ENCODE peak calls at places on chromosomes 1 and 21, in four cellular contexts. K is GM23338, U is lung, S is fibroblast of lung. Q is an unnamed sample. For H3K4me1, the result is how much of the 10 kb centered on the place peaks cover.

GRCh38 chr1:76268341-76268740 is 193.8 kb downstream of the ST6GALNAC3 start:
- DNase-seq in K (no peak), U (no peak), S (peak), Q (no peak)

GRCh38 chr1:90381598-90381997 is 335.5 kb downstream of the BARHL2 start:
- DNase-seq in K (no peak), U (no peak), S (no peak), Q (no peak)

GRCh38 chr1:36238433-36238832 is 14.2 kb downstream of the THRAP3 start:
- DNase-seq in K (no peak), U (no peak), S (peak), Q (no peak)

GRCh38 chr1:8439015-8439702 is 121.2 kb downstream of the SLC45A1 start:
- DNase-seq in K (peak), U (peak), S (peak), Q (peak)

GRCh38 chr1:210618379-210618778 is 289.7 kb downstream of the HHAT start:
- DNase-seq in K (no peak), U (no peak), S (no peak), Q (no peak)

GRCh38 chr1:160124709-160125478 is 9.3 kb downstream of the ATP1A2 start:
- DNase-seq in K (no peak), U (peak), S (peak), Q (no peak)

GRCh38 chr1:147700042-147700711 is 29.9 kb upstream of the ACP6 start:
- DNase-seq in K (peak), U (peak), S (peak), Q (peak)

GRCh38 chr1:19643113-19643512 is 998 bp upstream of the NBL1 start:
- DNase-seq in K (no peak), U (no peak), S (peak), Q (peak)

GRCh38 chr1:33047839-33048305 is 11.2 kb upstream of the AK2 start:
- DNase-seq in K (no peak), U (no peak), S (peak), Q (no peak)

GRCh38 chr1:109620396-109620817 is 770 bp downstream of the AMPD2 start:
- DNase-seq in K (no peak), U (no peak), S (peak), Q (no peak)

GRCh38 chr1:30589083-30589482 is 134.3 kb downstream of the MATN1 start:
- DNase-seq in K (no peak), U (peak), S (no peak), Q (no peak)

GRCh38 chr1:204697893-204698292 is 12.4 kb upstream of the LRRN2 start:
- DNase-seq in K (no peak), U (no peak), S (no peak), Q (peak)

GRCh38 chr1:186022184-186022583 is 288.0 kb downstream of the HMCN1 start:
- DNase-seq in K (no peak), U (no peak), S (no peak), Q (no peak)

GRCh38 chr1:84721152-84721551 is 30.9 kb upstream of the SSX2IP start:
- DNase-seq in K (no peak), U (no peak), S (peak), Q (no peak)

GRCh38 chr1:146034976-146035469 is 13.5 kb upstream of the HJV start:
- DNase-seq in K (peak), U (no peak), S (no peak), Q (no peak)

GRCh38 chr1:1203561-1204424 is 2.6 kb downstream of the TNFRSF18 start:
- DNase-seq in K (no peak), U (no peak), S (no peak), Q (no peak)

GRCh38 chr1:229129306-229130027 is 141.4 kb upstream of the RAB4A start:
- DNase-seq in K (no peak), U (no peak), S (no peak), Q (no peak)

GRCh38 chr1:168430348-168430747 is 113.4 kb downstream of the XCL2 start:
- DNase-seq in K (no peak), U (no peak), S (no peak), Q (no peak)

GRCh38 chr1:36457691-36458090 is 6.5 kb downstream of the MRPS15 start:
- DNase-seq in K (no peak), U (no peak), S (no peak), Q (no peak)

GRCh38 chr1:97385536-97385935 is 535.3 kb downstream of the DPYD start:
- DNase-seq in K (no peak), U (no peak), S (peak), Q (no peak)

GRCh38 chr1:151371744-151372410 is 628 bp downstream of the SELENBP1 start:
- DNase-seq in K (no peak), U (peak), S (peak), Q (no peak)

GRCh38 chr1:84869750-84870149 is 23.3 kb downstream of the LPAR3 start:
- DNase-seq in K (no peak), U (no peak), S (peak), Q (no peak)

GRCh38 chr1:178388398-178389161 is 108.2 kb downstream of the CLEC20A start:
- DNase-seq in K (no peak), U (no peak), S (peak), Q (no peak)

GRCh38 chr1:203124011-203124410 is 3.5 kb upstream of the ADORA1 start:
- DNase-seq in K (no peak), U (no peak), S (no peak), Q (no peak)

GRCh38 chr1:110879758-110880606 is 7.0 kb downstream of the CD53 start:
- DNase-seq in K (no peak), U (peak), S (no peak), Q (no peak)

GRCh38 chr1:169250022-169250421 is 117.6 kb downstream of the NME7 start:
- DNase-seq in K (no peak), U (no peak), S (peak), Q (no peak)

GRCh38 chr1:12368646-12369045 is 138.8 kb downstream of the VPS13D start:
- DNase-seq in K (no peak), U (no peak), S (no peak), Q (peak)

GRCh38 chr1:205600085-205600484 is 31.7 kb downstream of the ELK4 start:
- DNase-seq in K (no peak), U (no peak), S (peak), Q (no peak)

GRCh38 chr21:45304945-45305344 is 17.2 kb upstream of the POFUT2 start:
- DNase-seq in K (no peak), U (no peak), S (peak), Q (no peak)

GRCh38 chr1:159040206-159040605 is 30.5 kb downstream of the IFI16 start:
- DNase-seq in K (no peak), U (no peak), S (peak), Q (no peak)

GRCh38 chr1:198298653-198299052 is 141.9 kb downstream of the NEK7 start:
- DNase-seq in K (peak), U (no peak), S (peak), Q (no peak)

GRCh38 chr21:45593162-45594022 is 50.1 kb upstream of the PCBP3 start:
- DNase-seq in K (no peak), U (no peak), S (no peak), Q (no peak)

GRCh38 chr1:219798283-219799030 is 129.9 kb downstream of the SLC30A10 start:
- DNase-seq in K (no peak), U (no peak), S (peak), Q (no peak)

GRCh38 chr21:17498586-17498985 is 14.3 kb upstream of the CXADR start:
- DNase-seq in K (no peak), U (no peak), S (no peak), Q (peak)

GRCh38 chr1:24643362-24644346 is 552 bp downstream of the SRRM1 start:
- DNase-seq in K (peak), U (peak), S (peak), Q (peak)

GRCh38 chr1:64913361-64914015 is 52.9 kb downstream of the JAK1 start:
- DNase-seq in K (no peak), U (no peak), S (no peak), Q (no peak)

GRCh38 chr1:3659093-3659492 is 6.8 kb downstream of the TP73 start:
- DNase-seq in K (no peak), U (no peak), S (no peak), Q (no peak)

GRCh38 chr1:111571987-111572386 is 47.6 kb upstream of the RAP1A start:
- DNase-seq in K (peak), U (no peak), S (peak), Q (no peak)

DNA sequence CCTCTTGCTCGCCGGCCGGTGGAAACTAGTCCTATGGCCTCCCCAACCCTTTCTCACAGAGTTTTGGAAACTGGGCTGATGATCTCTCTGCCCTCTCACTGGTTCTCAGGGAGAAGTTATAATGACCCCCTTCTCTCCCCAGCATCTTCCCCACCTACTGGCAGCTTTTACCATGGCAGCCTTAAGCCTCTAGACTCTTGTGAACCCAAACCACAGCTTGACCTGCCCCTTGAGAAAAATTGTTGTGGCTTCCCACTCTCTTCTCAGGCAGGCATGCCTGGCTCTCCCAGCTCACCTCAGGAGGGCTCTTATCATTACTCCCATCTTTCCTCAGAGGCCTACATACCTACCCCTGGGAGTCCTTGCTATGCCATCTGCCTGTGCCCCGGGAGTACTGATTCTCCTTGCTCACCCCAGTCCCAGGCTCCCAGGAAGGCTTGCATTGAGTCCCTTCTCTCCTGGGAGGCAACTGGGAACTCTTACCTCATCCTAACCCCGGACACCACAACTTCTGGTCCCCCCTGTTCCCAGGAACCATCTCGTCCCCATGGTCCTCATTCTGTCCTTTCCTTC is 1.6 kb downstream of the NSUN4 start:
- DNase-seq in K (peak), U (no peak), S (peak), Q (no peak)
- H3K4me3 ChIP-seq in K (peak), U (no peak), S (no peak), Q (no peak)

DNA sequence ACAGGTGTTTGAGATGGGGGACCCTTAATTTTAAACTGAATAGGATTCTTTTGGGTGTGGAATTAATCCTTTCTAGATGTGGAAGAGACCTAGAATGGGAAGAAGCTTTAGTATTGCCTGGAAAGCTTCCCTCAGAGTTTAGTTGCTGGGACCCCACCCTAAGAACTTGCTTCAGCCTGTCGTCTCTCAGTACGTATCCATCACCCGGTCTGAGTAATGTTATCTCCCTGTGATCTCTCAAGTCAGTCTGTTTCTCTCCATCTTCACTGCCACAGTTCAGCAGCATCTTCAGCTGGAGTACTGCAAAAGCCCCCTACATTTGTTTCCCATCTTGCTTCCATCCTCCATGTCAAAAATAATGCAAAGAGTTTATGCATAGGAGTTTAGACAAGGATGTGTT is 28.9 kb downstream of the CNST start:
- DNase-seq in K (no peak), U (no peak), S (no peak), Q (no peak)
- H3K4me1 ChIP-seq in K (under half), U (under half), S (under half), Q (under half)

DNA sequence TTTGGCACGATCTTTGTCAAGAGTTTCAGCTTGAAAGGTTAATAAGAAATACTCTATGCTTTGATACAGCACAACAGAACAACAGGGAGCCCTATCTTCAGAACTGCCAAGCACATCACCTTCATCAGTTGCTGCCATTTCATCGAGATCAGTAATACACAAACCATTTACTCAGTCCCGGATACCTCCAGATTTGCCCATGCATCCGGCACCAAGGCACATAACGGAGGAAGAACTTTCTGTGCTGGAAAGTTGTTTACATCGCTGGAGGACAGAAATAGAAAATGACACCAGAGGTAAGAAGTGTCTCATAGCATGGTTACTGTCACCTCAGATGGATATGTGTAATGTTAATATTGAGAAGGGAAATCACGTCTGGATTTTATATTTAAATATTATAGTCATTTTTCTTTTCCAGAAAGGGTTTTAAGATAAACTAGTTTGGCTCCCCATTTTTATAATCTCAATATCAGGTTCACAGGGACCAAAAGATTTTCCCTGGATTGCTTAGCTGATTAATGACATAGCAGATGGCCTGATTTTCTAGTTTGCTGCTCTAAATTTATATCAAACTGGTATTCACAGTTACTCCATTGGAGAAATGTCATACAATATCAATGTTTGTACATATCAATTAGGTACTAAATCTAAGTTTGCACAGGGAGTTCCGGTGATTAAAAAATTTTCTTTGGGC is 97.3 kb downstream of the USP25 start:
- DNase-seq in K (no peak), U (no peak), S (no peak), Q (no peak)
- H3K4me3 ChIP-seq in K (no peak), U (no peak), S (no peak), Q (no peak)

DNA sequence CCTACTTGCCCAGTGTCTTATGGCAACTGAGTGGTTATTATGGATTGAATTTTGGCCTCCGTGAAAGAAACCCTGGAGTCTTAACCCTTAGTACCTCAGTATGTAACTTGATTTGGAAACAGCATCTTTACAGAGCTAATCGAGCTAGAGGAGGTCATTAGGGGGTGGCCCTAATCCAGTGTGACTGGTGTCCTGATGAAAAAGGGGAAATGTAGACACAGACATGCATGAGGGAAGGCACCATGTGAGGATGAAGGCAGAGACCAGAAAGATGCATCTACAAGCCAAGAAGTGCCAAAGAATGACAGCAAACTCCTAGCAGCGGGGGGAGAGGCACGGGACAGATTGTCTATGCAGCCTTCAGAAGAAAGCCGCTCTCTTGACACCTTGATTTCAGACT is 14.7 kb downstream of the DOP1B start:
- DNase-seq in K (no peak), U (no peak), S (no peak), Q (no peak)
- H3K4me1 ChIP-seq in K (under half), U (under half), S (under half), Q (under half)

GRCh38 chr1:213983589-213984386 is 4.0 kb upstream of the PROX1 start:
- DNase-seq in K (peak), U (no peak), S (no peak), Q (no peak)
- H3K4me3 ChIP-seq in K (peak), U (no peak), S (no peak), Q (no peak)

GRCh38 chr1:154220970-154221814 is 437 bp downstream of the UBAP2L start:
- DNase-seq in K (peak), U (peak), S (peak), Q (peak)
- H3K4me1 ChIP-seq in K (under half), U (under half), S (under half), Q (under half)

GRCh38 chr1:162711066-162711465 is 78.8 kb downstream of the DDR2 start:
- DNase-seq in K (no peak), U (no peak), S (peak), Q (no peak)

GRCh38 chr1:162709870-162710269 is 77.6 kb downstream of the DDR2 start:
- DNase-seq in K (no peak), U (no peak), S (no peak), Q (no peak)

GRCh38 chr1:162708286-162708685 is 76.0 kb downstream of the DDR2 start:
- DNase-seq in K (no peak), U (no peak), S (no peak), Q (no peak)

GRCh38 chr1:162710349-162710748 is 78.1 kb downstream of the DDR2 start:
- DNase-seq in K (no peak), U (no peak), S (no peak), Q (no peak)

GRCh38 chr1:162709132-162709860 is 77.0 kb downstream of the DDR2 start:
- DNase-seq in K (no peak), U (no peak), S (no peak), Q (no peak)
- H3K4me3 ChIP-seq in K (no peak), U (no peak), S (no peak), Q (no peak)